ENCODE peak calls at places on chromosomes 12 and 14, in eight cellular contexts. L, T, C, K, A, G, J and Q are unnamed samples.

GRCh38 chr12:40820794-40821484 is 128.7 kb downstream of the CNTN1 start:
- DNase-seq in C (no peak), J (no peak), T (no peak), G (no peak), A (no peak), K (no peak), L (no peak), Q (no peak)

GRCh38 chr12:131280426-131280825 is 326.7 kb downstream of the ADGRD1 start:
- DNase-seq in T (no peak), G (no peak), K (no peak), A (no peak), C (no peak), J (no peak), L (peak), Q (no peak)

GRCh38 chr12:64749466-64750202 is 9.6 kb downstream of the GNS start:
- DNase-seq in K (no peak), G (no peak), J (no peak), T (no peak), C (no peak), A (no peak), L (no peak), Q (no peak)

GRCh38 chr12:131943876-131944275 is 5.9 kb upstream of the EP400 start:
- DNase-seq in L (peak), K (no peak), A (no peak), C (no peak), J (no peak), G (no peak), T (no peak), Q (no peak)

GRCh38 chr14:33120966-33121365 is 182.3 kb downstream of the NPAS3 start:
- DNase-seq in L (no peak), J (no peak), G (no peak), T (no peak), C (peak), K (no peak), A (no peak), Q (no peak)

GRCh38 chr14:50417853-50418252 is 21.2 kb upstream of the CDKL1 start:
- DNase-seq in G (no peak), K (no peak), C (peak), T (peak), L (no peak), A (no peak), J (no peak), Q (no peak)

GRCh38 chr14:75022655-75023054 is 19.9 kb downstream of the EIF2B2 start:
- DNase-seq in G (peak), J (peak), C (peak), L (no peak), T (no peak), A (no peak), K (no peak), Q (no peak)

GRCh38 chr12:107642240-107642639 is 43.4 kb upstream of the PWP1 start:
- DNase-seq in C (no peak), K (no peak), L (no peak), A (no peak), T (no peak), J (no peak), G (no peak), Q (no peak)

GRCh38 chr12:83841620-83842019 is 1071.0 kb downstream of the SLC6A15 start:
- DNase-seq in J (no peak), A (no peak), K (no peak), T (peak), G (no peak), C (no peak), L (no peak), Q (no peak)

GRCh38 chr12:120224304-120225199 is 23.6 kb upstream of the RPLP0 start:
- DNase-seq in L (peak), C (peak), K (no peak), G (peak), J (no peak), A (no peak), T (no peak), Q (no peak)

GRCh38 chr14:49999216-49999761 is 106.4 kb downstream of the ARF6 start:
- DNase-seq in T (peak), J (peak), K (no peak), L (peak), A (peak), C (peak), G (peak), Q (peak)

GRCh38 chr14:104390941-104391901 is 188.3 kb upstream of the C14orf180 start:
- DNase-seq in T (no peak), G (no peak), L (peak), J (no peak), K (peak), A (no peak), C (no peak), Q (no peak)

GRCh38 chr12:93192878-93193277 is 184.8 kb upstream of the NUDT4 start:
- DNase-seq in C (no peak), L (no peak), T (no peak), K (no peak), J (no peak), A (no peak), G (no peak), Q (no peak)

GRCh38 chr14:32980178-32980886 is 41.7 kb downstream of the NPAS3 start:
- DNase-seq in K (no peak), L (no peak), J (no peak), G (no peak), A (no peak), C (no peak), T (no peak), Q (no peak)

GRCh38 chr14:39875028-39875427 is 442.8 kb upstream of the FBXO33 start:
- DNase-seq in L (no peak), K (no peak), C (no peak), G (no peak), J (no peak), T (no peak), A (no peak), Q (no peak)

GRCh38 chr14:61673305-61673704 is 22.0 kb upstream of the HIF1A start:
- DNase-seq in J (no peak), C (peak), A (no peak), K (no peak), T (no peak), L (no peak), G (no peak), Q (no peak)

GRCh38 chr12:82299617-82300016 is 58.6 kb downstream of the CCDC59 start:
- DNase-seq in J (no peak), T (peak), K (no peak), L (no peak), A (no peak), C (peak), G (no peak), Q (no peak)

GRCh38 chr12:52280796-52281560 is 6.5 kb downstream of the KRT86 start:
- DNase-seq in L (peak), G (no peak), T (peak), K (no peak), A (no peak), J (peak), C (peak), Q (no peak)

GRCh38 chr12:2796187-2796663 is 1.5 kb downstream of the FKBP4 start:
- DNase-seq in G (no peak), T (no peak), L (no peak), J (no peak), K (no peak), A (no peak), C (no peak), Q (no peak)

GRCh38 chr14:59274991-59275391 is 86.5 kb downstream of the DAAM1 start:
- DNase-seq in C (no peak), J (no peak), G (no peak), T (no peak), K (no peak), A (no peak), L (no peak), Q (no peak)

GRCh38 chr12:85549658-85550057 is 269.6 kb downstream of the ALX1 start:
- DNase-seq in J (no peak), C (no peak), A (no peak), G (no peak), T (no peak), K (no peak), L (no peak), Q (no peak)

GRCh38 chr12:53736602-53737493 is 9.6 kb upstream of the CALCOCO1 start:
- DNase-seq in C (no peak), K (no peak), J (no peak), L (no peak), T (no peak), A (no peak), G (no peak), Q (no peak)

GRCh38 chr12:76782440-76782996 is 18.6 kb downstream of the ZDHHC17 start:
- DNase-seq in C (peak), L (no peak), J (no peak), T (no peak), G (no peak), K (no peak), A (no peak), Q (no peak)

GRCh38 chr14:100072783-100073346 is 7.6 kb downstream of the EVL start:
- DNase-seq in A (peak), T (no peak), C (peak), K (no peak), J (no peak), L (peak), G (no peak), Q (no peak)

GRCh38 chr14:68598089-68598488 is 194.8 kb downstream of the ZFP36L1 start:
- DNase-seq in T (no peak), J (no peak), L (no peak), G (no peak), K (no peak), C (no peak), A (no peak), Q (no peak)

GRCh38 chr14:101083564-101084435 is 180.3 kb upstream of the RTL1 start:
- DNase-seq in T (no peak), K (no peak), L (peak), G (no peak), J (no peak), A (peak), C (no peak), Q (no peak)

GRCh38 chr14:68611611-68612010 is 181.3 kb downstream of the ZFP36L1 start:
- DNase-seq in J (no peak), L (peak), G (no peak), K (no peak), A (no peak), T (no peak), C (no peak), Q (no peak)

GRCh38 chr12:26872623-26873022 is 39.6 kb upstream of the ITPR2 start:
- DNase-seq in T (no peak), G (no peak), K (no peak), L (no peak), A (no peak), J (no peak), C (no peak), Q (no peak)

GRCh38 chr14:49865431-49865859 is 12.9 kb upstream of the NEMF start:
- DNase-seq in T (peak), C (peak), L (peak), K (peak), G (peak), A (peak), J (peak), Q (no peak)

GRCh38 chr14:98705826-98706225 is 566.2 kb downstream of the BCL11B start:
- DNase-seq in J (no peak), T (no peak), G (no peak), C (no peak), L (no peak), K (no peak), A (no peak), Q (no peak)

GRCh38 chr14:104202259-104203070 is 64.1 kb downstream of the KIF26A start:
- DNase-seq in L (peak), T (no peak), K (no peak), J (no peak), C (no peak), G (peak), A (no peak), Q (no peak)

GRCh38 chr14:77290705-77291104 is 19.7 kb upstream of the NGB start:
- DNase-seq in J (no peak), L (no peak), T (no peak), A (no peak), K (no peak), G (no peak), C (peak), Q (no peak)
- TF ChIP-seq CTCF in J (no peak), L (no peak), T (no peak), A (no peak), K (peak), G (peak), C (peak), Q (no peak)

GRCh38 chr12:124647316-124647715 is 79.9 kb upstream of the NCOR2 start:
- DNase-seq in T (no peak), C (no peak), K (no peak), A (no peak), G (no peak), L (no peak), J (no peak), Q (no peak)
- TF ChIP-seq CTCF in T (no peak), C (no peak), K (no peak), A (no peak), G (no peak), L (no peak), J (no peak), Q (no peak)

GRCh38 chr12:117092511-117092780 is 6.8 kb downstream of the TESC start:
- DNase-seq in J (no peak), G (no peak), C (no peak), K (no peak), A (no peak), T (no peak), L (no peak), Q (no peak)
- TF ChIP-seq CTCF in J (no peak), G (no peak), C (no peak), K (no peak), A (no peak), T (no peak), L (no peak), Q (no peak)

GRCh38 chr14:106518054-106518943 is 991.9 kb downstream of the TMEM121 start:
- DNase-seq in G (peak), K (no peak), C (no peak), J (no peak), L (peak), A (peak), T (no peak), Q (no peak)
- TF ChIP-seq CTCF in G (peak), K (no peak), C (no peak), J (no peak), L (no peak), A (peak), T (no peak), Q (no peak)

GRCh38 chr12:110224379-110225304 is 56.4 kb upstream of the ATP2A2 start:
- DNase-seq in J (peak), C (peak), G (peak), A (no peak), L (no peak), K (no peak), T (peak), Q (no peak)
- TF ChIP-seq CTCF in J (peak), C (peak), G (peak), A (no peak), L (peak), K (peak), T (peak), Q (peak)